ENCODE peak calls at places on chromosomes 1 and 21, in nine cellular contexts. G is heart left ventricle; N is NCI-H1694 treated with DMSO at 0.1 percent for 48 hours; K is uterus; C is EH; B is stimulated activated CD8-positive, alpha-beta memory T cell treated with anti-CD3 and anti-CD28 coated beads, Interleukin-7, amount 100 ng/mL, for 1 hour; J is effector memory CD8-positive, alpha-beta T cell; T is posterior vena cava; H is dorsolateral prefrontal cortex. Y is an unnamed sample.

GRCh38 chr1:58909162-58909560 is 125.3 kb upstream of the JUN start:
- DNase-seq in C (peak; percentile 86), H (no peak), B (no peak), G (no peak), N (no peak), J (no peak), K (no peak), T (no peak), Y (no peak)

GRCh38 chr21:42846221-42846620 is 33.1 kb downstream of the WDR4 start:
- DNase-seq in N (no peak), T (peak; percentile 60), H (no peak), C (no peak), J (no peak), B (no peak), K (no peak), G (no peak), Y (no peak)

GRCh38 chr1:161787355-161787754 is 21.2 kb downstream of the ATF6 start:
- DNase-seq in N (no peak), J (no peak), C (no peak), T (peak; percentile 38), H (no peak), B (no peak), G (no peak), K (no peak), Y (no peak)

GRCh38 chr1:17829579-17829978 is 74.4 kb downstream of the ACTL8 start:
- DNase-seq in K (no peak), N (peak; percentile 73), B (no peak), T (peak; percentile 42), H (peak; percentile 52), G (peak; percentile 75), J (no peak), C (no peak), Y (peak; percentile 20)

GRCh38 chr21:42092805-42093590 is 21.9 kb downstream of the UMODL1 start:
- DNase-seq in H (no peak), B (no peak), T (no peak), N (no peak), G (peak; percentile 28), J (no peak), K (no peak), C (peak; percentile 28), Y (no peak)

GRCh38 chr1:41329662-41330587 is 31.3 kb upstream of the FOXO6 start:
- DNase-seq in B (no peak), H (peak; percentile 14), C (no peak), G (no peak), T (peak; percentile 55), J (no peak), K (no peak), N (no peak), Y (no peak)

GRCh38 chr1:31509124-31510072 is 66.9 kb upstream of the TINAGL1 start:
- DNase-seq in H (no peak), C (no peak), K (no peak), B (no peak), N (no peak), G (no peak), J (no peak), T (no peak), Y (no peak)

GRCh38 chr21:33201945-33202344 is 27.8 kb upstream of the IFNAR2 start:
- DNase-seq in T (no peak), N (no peak), C (no peak), J (no peak), B (no peak), G (no peak), H (no peak), K (no peak), Y (no peak)

GRCh38 chr1:25774206-25774804 is 25.7 kb upstream of the SELENON start:
- DNase-seq in K (no peak), H (peak; percentile 41), N (no peak), G (no peak), T (no peak), J (no peak), B (no peak), C (no peak), Y (no peak)

GRCh38 chr1:54575161-54575560 is 27.1 kb downstream of the ACOT11 start:
- DNase-seq in T (no peak), J (no peak), C (no peak), G (peak; percentile 15), B (no peak), H (no peak), K (no peak), N (no peak), Y (peak; percentile 67)

GRCh38 chr1:54857741-54858665 is 29.0 kb downstream of the DHCR24 start:
- DNase-seq in K (no peak), H (no peak), C (peak; percentile 75), B (no peak), J (no peak), N (no peak), G (no peak), T (no peak), Y (peak; percentile 42)

GRCh38 chr1:217078010-217078704 is 354.9 kb upstream of the ESRRG start:
- DNase-seq in B (no peak), G (no peak), C (no peak), K (no peak), N (no peak), J (no peak), T (no peak), H (no peak), Y (peak; percentile 57)